ENCODE peak calls at places on chromosomes 13 and 19, in ten cellular contexts. H is psoas muscle; D is WTC11; R is heart right ventricle; X is AG10803; T is esophagus squamous epithelium; B is gastrocnemius medialis; J is fibroblast of the aortic adventitia; E is D721Med; Y is activated CD8-positive, alpha-beta T cell treated with anti-CD3 and anti-CD28 coated beads for 36 hours. Q is an unnamed sample.

GRCh38 chr19:1026189-1027019 is at the start of gene CNN2:
- DNase-seq in H (peak; percentile 83), D (peak; percentile 84), R (peak; percentile 82), X (peak; percentile 78), T (no peak), B (peak; percentile 54), J (peak; percentile 64), E (peak; percentile 91), Y (peak; percentile 79), Q (peak; percentile 82)

GRCh38 chr13:94612050-94612449 is 10.4 kb downstream of the GPR180 start:
- DNase-seq in H (no peak), D (no peak), R (no peak), X (no peak), T (no peak), B (no peak), J (no peak), E (no peak), Y (no peak), Q (no peak)

GRCh38 chr13:33725340-33725739 is 92.6 kb upstream of the RFC3 start:
- DNase-seq in H (no peak), D (no peak), R (no peak), X (no peak), T (no peak), B (no peak), J (no peak), E (no peak), Y (no peak), Q (no peak)

GRCh38 chr13:107202371-107203023 is 634.6 kb upstream of the ARGLU1 start:
- DNase-seq in H (no peak), D (no peak), R (no peak), X (peak; percentile 7), T (no peak), B (no peak), J (peak; percentile 62), E (no peak), Y (no peak), Q (no peak)

GRCh38 chr13:97257800-97258799 is 36.0 kb downstream of the MBNL2 start:
- DNase-seq in H (peak; percentile 86), D (peak; percentile 55), R (peak; percentile 47), X (peak; percentile 88), T (no peak), B (peak; percentile 79), J (peak; percentile 92), E (no peak), Y (peak; percentile 29), Q (no peak)

GRCh38 chr13:31322025-31322424 is 122.2 kb downstream of the B3GLCT start:
- DNase-seq in H (peak; percentile 67), D (no peak), R (no peak), X (peak; percentile 29), T (no peak), B (peak; percentile 78), J (peak; percentile 71), E (no peak), Y (no peak), Q (no peak)

GRCh38 chr19:8610041-8610927 is at the start of gene ADAMTS10:
- DNase-seq in H (no peak), D (peak; percentile 57), R (peak; percentile 66), X (peak; percentile 47), T (no peak), B (no peak), J (peak; percentile 47), E (no peak), Y (peak; percentile 54), Q (peak; percentile 52)

GRCh38 chr13:113981611-113982295 is 7.9 kb upstream of the C13orf46 start:
- DNase-seq in H (peak; percentile 38), D (no peak), R (no peak), X (no peak), T (no peak), B (no peak), J (no peak), E (no peak), Y (no peak), Q (peak; percentile 45)

GRCh38 chr13:30235206-30235605 is 72.1 kb downstream of the KATNAL1 start:
- DNase-seq in H (no peak), D (no peak), R (no peak), X (no peak), T (no peak), B (no peak), J (peak; percentile 10), E (no peak), Y (no peak), Q (no peak)

GRCh38 chr19:43318203-43318602 is 35.3 kb upstream of the CD177 start:
- DNase-seq in H (no peak), D (no peak), R (no peak), X (no peak), T (no peak), B (no peak), J (no peak), E (no peak), Y (no peak), Q (no peak)

GRCh38 chr19:44576843-44577565 is 36.4 kb upstream of the IGSF23 start:
- DNase-seq in H (no peak), D (peak; percentile 64), R (no peak), X (peak; percentile 37), T (no peak), B (no peak), J (peak; percentile 60), E (no peak), Y (peak; percentile 54), Q (peak; percentile 58)

GRCh38 chr13:91946498-91947070 is 548.2 kb downstream of the GPC5 start:
- DNase-seq in H (no peak), D (no peak), R (no peak), X (no peak), T (no peak), B (no peak), J (peak; percentile 0), E (peak; percentile 47), Y (no peak), Q (no peak)

GRCh38 chr19:2039959-2040646 is 10.9 kb downstream of the MKNK2 start:
- DNase-seq in H (peak; percentile 71), D (no peak), R (no peak), X (no peak), T (no peak), B (peak; percentile 77), J (no peak), E (no peak), Y (no peak), Q (no peak)

GRCh38 chr19:8392017-8392591 is 1.9 kb downstream of the RAB11B start:
- DNase-seq in H (peak; percentile 70), D (no peak), R (peak; percentile 50), X (peak; percentile 58), T (no peak), B (peak; percentile 68), J (no peak), E (no peak), Y (no peak), Q (no peak)

DNA sequence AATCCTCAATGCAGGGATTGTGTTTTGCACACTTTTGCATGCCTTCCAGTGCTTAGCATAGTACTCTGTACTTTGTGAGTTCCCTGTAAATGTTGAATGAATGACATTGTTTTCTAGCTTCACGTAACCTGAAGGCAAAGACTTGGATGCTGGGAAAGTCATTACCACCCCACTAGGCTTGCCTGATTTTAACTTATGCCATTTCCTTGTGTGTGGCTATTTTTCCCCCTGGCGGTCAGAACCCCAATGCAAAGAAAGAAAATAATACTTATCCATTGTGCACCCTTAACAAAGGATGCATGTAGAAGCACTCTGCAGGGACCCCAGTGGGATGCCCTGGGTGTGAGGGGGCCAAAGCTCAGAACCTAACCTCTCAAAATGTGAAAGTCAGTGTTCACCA is 1.2 kb upstream of the ENOX1 start:
- DNase-seq in H (no peak), D (peak; percentile 20), R (no peak), X (peak; percentile 49), T (no peak), B (no peak), J (peak; percentile 70), E (no peak), Y (no peak), Q (no peak)
- TF ChIP-seq CTCF in H (no peak), D (no peak), R (peak; percentile 23), X (peak; percentile 56), T (no peak), B (no peak), J (peak; percentile 58), E (peak; percentile 35), Y (no peak), Q (no peak)

GRCh38 chr19:46571495-46571894 is 29.6 kb upstream of the CALM3 start:
- DNase-seq in H (no peak), D (peak; percentile 61), R (no peak), X (no peak), T (no peak), B (no peak), J (peak; percentile 11), E (no peak), Y (peak; percentile 34), Q (no peak)
- TF ChIP-seq CTCF in H (no peak), D (no peak), R (no peak), X (peak; percentile 35), T (no peak), B (no peak), J (peak; percentile 25), E (no peak), Y (peak; percentile 19), Q (no peak)

DNA sequence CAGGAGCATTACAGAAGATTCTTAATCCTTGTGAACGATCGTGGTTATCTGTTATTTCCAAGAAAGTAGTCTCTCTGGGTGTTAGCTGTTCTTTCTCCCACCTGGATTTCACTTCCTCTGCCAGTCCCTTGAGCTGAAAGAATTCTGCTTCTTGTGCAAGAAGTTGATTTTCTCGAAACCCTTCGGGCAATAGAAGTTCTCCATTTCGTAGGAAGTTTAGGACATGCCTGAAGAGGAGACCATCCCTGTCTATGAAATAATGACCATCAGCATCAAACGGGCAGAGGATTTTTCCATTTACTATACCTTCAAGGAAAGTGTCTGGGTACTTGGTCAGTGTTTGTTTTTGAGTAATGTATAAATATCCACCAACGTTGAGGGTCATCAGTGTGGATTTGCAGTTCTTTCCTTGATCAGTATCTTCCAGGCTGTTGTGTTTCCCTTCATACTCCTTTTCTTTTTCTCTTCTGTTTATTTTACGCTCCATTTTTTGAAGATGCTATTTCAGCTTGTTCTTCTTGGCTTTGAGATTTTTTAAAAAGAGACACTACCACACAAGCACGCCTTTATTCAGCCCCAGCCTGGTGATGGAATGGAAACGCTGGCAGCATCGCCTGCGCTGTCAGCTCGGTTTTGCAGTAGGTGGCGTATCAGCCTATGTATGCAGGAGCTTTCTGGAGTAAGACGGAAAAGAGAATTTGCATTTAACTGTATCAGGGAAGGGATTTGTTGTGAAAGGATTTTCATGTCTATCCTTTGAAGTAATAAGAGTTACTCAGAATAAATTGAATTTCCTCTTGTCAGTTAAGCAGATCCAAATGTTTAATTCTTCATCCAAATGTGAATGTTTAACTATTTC is 6.5 kb downstream of the KCTD4 start:
- DNase-seq in H (no peak), D (peak; percentile 41), R (peak; percentile 23), X (peak; percentile 46), T (no peak), B (no peak), J (peak; percentile 87), E (no peak), Y (no peak), Q (no peak)
- TF ChIP-seq CTCF in H (peak; percentile 36), D (no peak), R (peak; percentile 29), X (peak; percentile 56), T (no peak), B (no peak), J (peak; percentile 84), E (peak; percentile 34), Y (no peak), Q (no peak)

DNA sequence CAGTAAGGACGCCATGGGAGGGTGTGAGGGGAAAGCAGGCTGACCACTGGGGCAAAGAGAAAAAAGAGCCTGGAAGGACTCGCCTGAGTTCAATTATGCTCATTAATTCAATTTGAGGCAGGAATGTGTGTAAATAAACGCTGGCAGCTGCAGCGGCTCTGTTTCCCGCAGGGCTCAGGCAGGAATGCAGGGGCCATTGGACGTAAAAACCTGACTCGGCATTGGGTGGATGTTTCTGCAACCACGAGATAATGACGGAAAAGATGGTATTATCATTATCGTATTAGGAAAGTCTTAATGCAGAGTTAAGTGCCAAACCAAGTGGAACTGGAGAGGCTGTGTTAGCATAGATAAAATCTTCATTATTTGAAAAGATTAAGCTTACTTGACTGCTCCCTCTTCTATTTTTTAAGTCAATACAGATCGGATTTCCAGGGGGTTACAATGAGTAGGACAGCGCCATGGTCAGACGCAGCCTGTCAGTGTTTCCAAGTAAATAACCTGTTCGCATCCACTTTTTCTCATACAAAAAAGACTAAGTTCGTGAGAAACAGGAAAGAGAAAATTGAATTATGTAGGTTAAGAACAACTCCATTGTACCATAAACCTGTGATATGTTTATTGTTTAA is 169.8 kb downstream of the SHISA2 start:
- DNase-seq in H (no peak), D (peak; percentile 39), R (no peak), X (no peak), T (no peak), B (no peak), J (no peak), E (peak; percentile 38), Y (no peak), Q (no peak)
- TF ChIP-seq CTCF in H (no peak), D (no peak), R (no peak), X (no peak), T (no peak), B (no peak), J (no peak), E (no peak), Y (no peak), Q (no peak)